ENCODE peak calls at places on chromosomes 7 and 10, in nine cellular contexts. One of them, this sample, is unnamed.

GRCh38 chr10:104322416-104322782 is 15.9 kb downstream of the ITPRIP start:
- DNase-seq in A549: no peak
- DNase-seq in stomach: no peak
- DNase-seq in tibial nerve: no peak
- DNase-seq in SK-N-SH: peak; percentile 50
- DNase-seq in K562: no peak
- DNase-seq in ovary: no peak
- DNase-seq in HepG2: no peak
- DNase-seq in sigmoid colon: peak; percentile 66
- DNase-seq in this sample: no peak

GRCh38 chr7:24826662-24827020 is 69.4 kb upstream of the GSDME start:
- DNase-seq in A549: no peak
- DNase-seq in stomach: no peak
- DNase-seq in tibial nerve: no peak
- DNase-seq in SK-N-SH: no peak
- DNase-seq in K562: no peak
- DNase-seq in ovary: no peak
- DNase-seq in HepG2: no peak
- DNase-seq in sigmoid colon: no peak
- DNase-seq in this sample: no peak

GRCh38 chr10:120597902-120598301 is 140.9 kb downstream of the PLPP4 start:
- DNase-seq in A549: no peak
- DNase-seq in stomach: no peak
- DNase-seq in tibial nerve: no peak
- DNase-seq in SK-N-SH: no peak
- DNase-seq in K562: no peak
- DNase-seq in ovary: no peak
- DNase-seq in HepG2: no peak
- DNase-seq in sigmoid colon: no peak
- DNase-seq in this sample: no peak

GRCh38 chr10:78742730-78743615 is 325.8 kb upstream of the ZMIZ1 start:
- DNase-seq in A549: no peak
- DNase-seq in stomach: peak; percentile 68
- DNase-seq in tibial nerve: peak; percentile 80
- DNase-seq in SK-N-SH: peak; percentile 84
- DNase-seq in K562: no peak
- DNase-seq in ovary: no peak
- DNase-seq in HepG2: peak; percentile 72
- DNase-seq in sigmoid colon: peak; percentile 74
- DNase-seq in this sample: no peak

GRCh38 chr10:94178475-94179251 is 184.1 kb downstream of the NOC3L start:
- DNase-seq in A549: no peak
- DNase-seq in stomach: no peak
- DNase-seq in tibial nerve: no peak
- DNase-seq in SK-N-SH: peak; percentile 32
- DNase-seq in K562: no peak
- DNase-seq in ovary: no peak
- DNase-seq in HepG2: no peak
- DNase-seq in sigmoid colon: no peak
- DNase-seq in this sample: no peak

GRCh38 chr7:27172823-27173411 is 1.2 kb downstream of the HOXA10 start:
- DNase-seq in A549: peak; percentile 40
- DNase-seq in stomach: peak; percentile 20
- DNase-seq in tibial nerve: peak; percentile 74
- DNase-seq in SK-N-SH: peak; percentile 66
- DNase-seq in K562: no peak
- DNase-seq in ovary: peak; percentile 77
- DNase-seq in HepG2: no peak
- DNase-seq in sigmoid colon: peak; percentile 95
- DNase-seq in this sample: peak; percentile 89

GRCh38 chr7:138328215-138328614 is 131.8 kb upstream of the TRIM24 start:
- DNase-seq in A549: no peak
- DNase-seq in stomach: no peak
- DNase-seq in tibial nerve: no peak
- DNase-seq in SK-N-SH: no peak
- DNase-seq in K562: no peak
- DNase-seq in ovary: no peak
- DNase-seq in HepG2: peak; percentile 87
- DNase-seq in sigmoid colon: no peak
- DNase-seq in this sample: no peak

GRCh38 chr7:84412161-84412969 is 217.8 kb upstream of the SEMA3A start:
- DNase-seq in A549: peak; percentile 89
- DNase-seq in stomach: no peak
- DNase-seq in tibial nerve: no peak
- DNase-seq in SK-N-SH: no peak
- DNase-seq in K562: no peak
- DNase-seq in ovary: no peak
- DNase-seq in HepG2: peak; percentile 3
- DNase-seq in sigmoid colon: no peak
- DNase-seq in this sample: no peak

GRCh38 chr10:91200314-91201212 is 19.9 kb upstream of the PCGF5 start:
- DNase-seq in A549: no peak
- DNase-seq in stomach: no peak
- DNase-seq in tibial nerve: no peak
- DNase-seq in SK-N-SH: no peak
- DNase-seq in K562: no peak
- DNase-seq in ovary: no peak
- DNase-seq in HepG2: no peak
- DNase-seq in sigmoid colon: no peak
- DNase-seq in this sample: no peak

GRCh38 chr7:137146552-137146961 is 197.0 kb downstream of the PTN start:
- DNase-seq in A549: no peak
- DNase-seq in stomach: no peak
- DNase-seq in tibial nerve: no peak
- DNase-seq in SK-N-SH: no peak
- DNase-seq in K562: no peak
- DNase-seq in ovary: no peak
- DNase-seq in HepG2: no peak
- DNase-seq in sigmoid colon: no peak
- DNase-seq in this sample: no peak

DNA sequence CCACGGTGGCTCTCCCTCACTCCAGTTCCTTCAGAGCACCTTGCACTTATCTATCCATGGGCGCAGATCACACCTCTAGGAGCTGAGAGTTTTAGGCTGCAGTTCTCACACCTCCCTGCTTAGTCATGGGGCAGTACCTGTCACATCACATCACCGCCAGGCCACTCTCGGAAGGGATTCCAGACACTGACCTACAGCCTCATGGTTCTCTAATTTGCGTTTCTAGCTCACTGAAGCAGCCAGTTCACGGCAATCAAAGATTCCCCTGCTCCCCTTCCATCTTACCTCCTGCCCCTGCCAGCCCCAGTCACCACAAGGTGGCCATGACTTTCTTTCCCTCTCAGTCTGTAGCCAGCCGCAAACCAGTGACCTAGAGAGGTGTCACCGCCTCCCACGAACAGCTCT is 34.2 kb downstream of the ADRB1 start:
- DNase-seq in A549: peak; percentile 9
- DNase-seq in stomach: no peak
- DNase-seq in tibial nerve: no peak
- DNase-seq in SK-N-SH: no peak
- DNase-seq in K562: no peak
- DNase-seq in ovary: no peak
- DNase-seq in HepG2: no peak
- DNase-seq in sigmoid colon: no peak
- DNase-seq in this sample: no peak
- TF ChIP-seq CTCF in A549: no peak
- TF ChIP-seq CTCF in stomach: no peak
- TF ChIP-seq CTCF in tibial nerve: no peak
- TF ChIP-seq CTCF in SK-N-SH: no peak
- TF ChIP-seq CTCF in K562: no peak
- TF ChIP-seq CTCF in ovary: no peak
- TF ChIP-seq CTCF in HepG2: no peak
- TF ChIP-seq CTCF in sigmoid colon: no peak
- TF ChIP-seq CTCF in this sample: no peak

GRCh38 chr10:37268266-37268665 is 142.9 kb downstream of the ANKRD30A start:
- DNase-seq in A549: no peak
- DNase-seq in stomach: no peak
- DNase-seq in tibial nerve: no peak
- DNase-seq in SK-N-SH: no peak
- DNase-seq in K562: no peak
- DNase-seq in ovary: no peak
- DNase-seq in HepG2: no peak
- DNase-seq in sigmoid colon: no peak
- DNase-seq in this sample: no peak
- H3K9me3 ChIP-seq in A549: no peaks in the 10 kb centered on the region
- H3K9me3 ChIP-seq in stomach: no peaks in the 10 kb centered on the region
- H3K9me3 ChIP-seq in tibial nerve: no peaks in the 10 kb centered on the region
- H3K9me3 ChIP-seq in SK-N-SH: no peaks in the 10 kb centered on the region
- H3K9me3 ChIP-seq in K562: no peaks in the 10 kb centered on the region
- H3K9me3 ChIP-seq in ovary: no peaks in the 10 kb centered on the region
- H3K9me3 ChIP-seq in HepG2: no peaks in the 10 kb centered on the region
- H3K9me3 ChIP-seq in sigmoid colon: no peaks in the 10 kb centered on the region
- H3K9me3 ChIP-seq in this sample: no peaks in the 10 kb centered on the region

DNA sequence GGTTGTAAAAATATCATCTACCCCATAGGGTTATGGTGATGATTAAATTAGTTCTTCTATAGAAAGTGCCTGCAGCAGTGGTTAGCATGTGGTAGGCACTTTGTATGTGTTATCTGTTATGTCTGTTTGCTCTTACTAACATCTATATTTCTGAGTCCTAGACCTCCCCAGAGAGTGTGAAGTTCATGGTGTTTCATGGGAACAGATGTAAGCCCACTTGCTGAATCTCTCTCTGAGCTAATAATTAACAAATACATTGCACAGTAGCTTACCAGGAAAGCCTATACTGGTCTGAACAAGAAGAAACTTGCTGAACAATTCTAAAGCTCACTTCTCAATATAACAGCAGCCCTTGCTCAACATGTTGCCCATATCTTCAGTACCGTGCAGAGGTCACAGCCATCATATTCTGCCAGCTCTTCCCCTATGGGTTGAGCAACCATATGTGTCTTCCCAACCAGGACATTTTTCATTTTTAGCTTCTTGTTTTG is 100.1 kb downstream of the NPSR1 start:
- DNase-seq in A549: no peak
- DNase-seq in stomach: no peak
- DNase-seq in tibial nerve: no peak
- DNase-seq in SK-N-SH: no peak
- DNase-seq in K562: no peak
- DNase-seq in ovary: no peak
- DNase-seq in HepG2: peak; percentile 95
- DNase-seq in sigmoid colon: no peak
- DNase-seq in this sample: no peak
- TF ChIP-seq EP300 in A549: no peak
- TF ChIP-seq EP300 in stomach: no peak
- TF ChIP-seq EP300 in tibial nerve: no peak
- TF ChIP-seq EP300 in SK-N-SH: no peak
- TF ChIP-seq EP300 in K562: no peak
- TF ChIP-seq EP300 in ovary: no peak
- TF ChIP-seq EP300 in HepG2: no peak
- TF ChIP-seq EP300 in sigmoid colon: no peak
- TF ChIP-seq EP300 in this sample: no peak

GRCh38 chr10:118407742-118408141 is 65.6 kb upstream of the FAM204A start:
- DNase-seq in A549: no peak
- DNase-seq in stomach: no peak
- DNase-seq in tibial nerve: no peak
- DNase-seq in SK-N-SH: no peak
- DNase-seq in K562: no peak
- DNase-seq in ovary: no peak
- DNase-seq in HepG2: no peak
- DNase-seq in sigmoid colon: no peak
- DNase-seq in this sample: no peak

GRCh38 chr10:118408145-118408544 is 66.0 kb upstream of the FAM204A start:
- DNase-seq in A549: no peak
- DNase-seq in stomach: no peak
- DNase-seq in tibial nerve: no peak
- DNase-seq in SK-N-SH: no peak
- DNase-seq in K562: no peak
- DNase-seq in ovary: no peak
- DNase-seq in HepG2: no peak
- DNase-seq in sigmoid colon: no peak
- DNase-seq in this sample: no peak

GRCh38 chr10:118409295-118409694 is 67.2 kb upstream of the FAM204A start:
- DNase-seq in A549: no peak
- DNase-seq in stomach: no peak
- DNase-seq in tibial nerve: no peak
- DNase-seq in SK-N-SH: no peak
- DNase-seq in K562: no peak
- DNase-seq in ovary: no peak
- DNase-seq in HepG2: no peak
- DNase-seq in sigmoid colon: no peak
- DNase-seq in this sample: no peak

GRCh38 chr10:118407026-118407425 is 64.9 kb upstream of the FAM204A start:
- DNase-seq in A549: no peak
- DNase-seq in stomach: no peak
- DNase-seq in tibial nerve: no peak
- DNase-seq in SK-N-SH: no peak
- DNase-seq in K562: no peak
- DNase-seq in ovary: no peak
- DNase-seq in HepG2: no peak
- DNase-seq in sigmoid colon: no peak
- DNase-seq in this sample: no peak

DNA sequence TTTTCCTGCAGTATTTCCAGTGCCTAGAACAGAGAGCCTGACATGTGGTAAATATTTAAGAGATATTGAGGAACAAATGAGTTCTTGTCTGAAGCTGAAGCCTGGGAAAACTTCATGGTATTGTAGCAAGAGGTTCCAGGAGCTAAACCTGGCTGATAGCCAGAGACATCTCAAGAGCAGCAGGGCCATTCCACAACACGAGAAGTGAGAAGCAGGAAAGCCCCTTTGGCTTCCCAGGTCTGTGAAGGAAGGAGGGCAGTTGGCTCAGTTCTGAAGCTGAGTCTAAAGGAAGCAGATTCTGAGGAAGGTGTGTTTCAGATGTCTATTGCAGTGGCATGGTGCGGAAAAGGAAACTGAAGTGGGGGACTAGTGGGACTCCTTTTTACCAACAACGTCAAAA is 63.8 kb upstream of the FAM204A start:
- DNase-seq in A549: no peak
- DNase-seq in stomach: no peak
- DNase-seq in tibial nerve: no peak
- DNase-seq in SK-N-SH: no peak
- DNase-seq in K562: no peak
- DNase-seq in ovary: no peak
- DNase-seq in HepG2: no peak
- DNase-seq in sigmoid colon: no peak
- DNase-seq in this sample: no peak
- TF ChIP-seq CTCF in A549: no peak
- TF ChIP-seq CTCF in stomach: no peak
- TF ChIP-seq CTCF in tibial nerve: no peak
- TF ChIP-seq CTCF in SK-N-SH: no peak
- TF ChIP-seq CTCF in K562: no peak
- TF ChIP-seq CTCF in ovary: no peak
- TF ChIP-seq CTCF in HepG2: no peak
- TF ChIP-seq CTCF in sigmoid colon: no peak
- TF ChIP-seq CTCF in this sample: no peak

GRCh38 chr10:128505346-128505745 is 379.1 kb upstream of the MKI67 start:
- DNase-seq in A549: no peak
- DNase-seq in stomach: no peak
- DNase-seq in tibial nerve: no peak
- DNase-seq in SK-N-SH: no peak
- DNase-seq in K562: no peak
- DNase-seq in ovary: no peak
- DNase-seq in HepG2: no peak
- DNase-seq in sigmoid colon: no peak
- DNase-seq in this sample: no peak
- H3K9me3 ChIP-seq in A549: no peaks in the 10 kb centered on the region
- H3K9me3 ChIP-seq in stomach: no peaks in the 10 kb centered on the region
- H3K9me3 ChIP-seq in tibial nerve: no peaks in the 10 kb centered on the region
- H3K9me3 ChIP-seq in SK-N-SH: peaks cover 4% of the 10 kb centered on the region
- H3K9me3 ChIP-seq in K562: no peaks in the 10 kb centered on the region
- H3K9me3 ChIP-seq in ovary: no peaks in the 10 kb centered on the region
- H3K9me3 ChIP-seq in HepG2: no peaks in the 10 kb centered on the region
- H3K9me3 ChIP-seq in sigmoid colon: no peaks in the 10 kb centered on the region
- H3K9me3 ChIP-seq in this sample: no peaks in the 10 kb centered on the region